ENCODE peak calls at places on chromosomes 6 and 20, in nine cellular contexts. Q is ovary, W is breast epithelium, L is erythroblast, O is IMR-90, C is heart left ventricle, Z is A549, T is H54, N is GM12892. M is an unnamed sample.

GRCh38 chr6:84979541-84979940 is 215.1 kb upstream of the TBX18 start:
- DNase-seq in O (no peak), Z (no peak), L (no peak), T (no peak), W (no peak), C (no peak), Q (no peak), N (no peak), M (no peak)

GRCh38 chr20:57659131-57659788 is 39.0 kb upstream of the ZBP1 start:
- DNase-seq in L (no peak), T (no peak), N (peak; percentile 23), Q (peak; percentile 16), O (no peak), C (peak; percentile 2), Z (no peak), W (peak; percentile 7), M (peak; percentile 13)

GRCh38 chr6:119262612-119263011 is 86.9 kb downstream of the MAN1A1 start:
- DNase-seq in C (no peak), T (no peak), Z (no peak), Q (no peak), L (no peak), O (no peak), N (no peak), W (no peak), M (no peak)

GRCh38 chr6:139540276-139540675 is 165.8 kb upstream of the CITED2 start:
- DNase-seq in Z (no peak), Q (no peak), C (no peak), O (peak; percentile 77), N (no peak), L (no peak), W (no peak), T (no peak), M (peak; percentile 87)

GRCh38 chr6:41706876-41707564 is 28.4 kb downstream of the TFEB start:
- DNase-seq in C (no peak), Q (no peak), Z (no peak), O (peak; percentile 53), L (no peak), W (no peak), T (no peak), N (no peak), M (peak; percentile 93)

GRCh38 chr20:3843490-3843889 is 3.1 kb upstream of the MAVS start:
- DNase-seq in W (no peak), N (no peak), C (no peak), Z (peak; percentile 87), L (peak; percentile 94), O (peak; percentile 84), T (peak; percentile 87), Q (no peak), M (no peak)

GRCh38 chr6:159941286-159942113 is 27.4 kb upstream of the IGF2R start:
- DNase-seq in L (peak; percentile 28), Q (no peak), O (peak; percentile 57), Z (peak; percentile 4), C (no peak), T (no peak), W (no peak), N (no peak), M (no peak)

GRCh38 chr6:22330941-22331340 is 34.1 kb upstream of the PRL start:
- DNase-seq in L (no peak), Q (no peak), C (no peak), N (no peak), O (no peak), W (no peak), Z (no peak), T (no peak), M (no peak)

GRCh38 chr20:40754372-40754943 is 65.4 kb upstream of the MAFB start:
- DNase-seq in Q (peak; percentile 31), C (peak; percentile 67), N (no peak), L (no peak), Z (no peak), O (no peak), T (no peak), W (no peak), M (no peak)

GRCh38 chr6:69138893-69139494 is 503.9 kb downstream of the ADGRB3 start:
- DNase-seq in L (no peak), N (no peak), O (no peak), Z (no peak), C (peak; percentile 20), W (peak; percentile 27), T (no peak), Q (no peak), M (no peak)

GRCh38 chr6:37585523-37585905 is 85.8 kb upstream of the CCDC167 start:
- DNase-seq in W (no peak), Q (no peak), Z (no peak), T (no peak), L (no peak), O (peak; percentile 37), C (no peak), N (no peak), M (no peak)

DNA sequence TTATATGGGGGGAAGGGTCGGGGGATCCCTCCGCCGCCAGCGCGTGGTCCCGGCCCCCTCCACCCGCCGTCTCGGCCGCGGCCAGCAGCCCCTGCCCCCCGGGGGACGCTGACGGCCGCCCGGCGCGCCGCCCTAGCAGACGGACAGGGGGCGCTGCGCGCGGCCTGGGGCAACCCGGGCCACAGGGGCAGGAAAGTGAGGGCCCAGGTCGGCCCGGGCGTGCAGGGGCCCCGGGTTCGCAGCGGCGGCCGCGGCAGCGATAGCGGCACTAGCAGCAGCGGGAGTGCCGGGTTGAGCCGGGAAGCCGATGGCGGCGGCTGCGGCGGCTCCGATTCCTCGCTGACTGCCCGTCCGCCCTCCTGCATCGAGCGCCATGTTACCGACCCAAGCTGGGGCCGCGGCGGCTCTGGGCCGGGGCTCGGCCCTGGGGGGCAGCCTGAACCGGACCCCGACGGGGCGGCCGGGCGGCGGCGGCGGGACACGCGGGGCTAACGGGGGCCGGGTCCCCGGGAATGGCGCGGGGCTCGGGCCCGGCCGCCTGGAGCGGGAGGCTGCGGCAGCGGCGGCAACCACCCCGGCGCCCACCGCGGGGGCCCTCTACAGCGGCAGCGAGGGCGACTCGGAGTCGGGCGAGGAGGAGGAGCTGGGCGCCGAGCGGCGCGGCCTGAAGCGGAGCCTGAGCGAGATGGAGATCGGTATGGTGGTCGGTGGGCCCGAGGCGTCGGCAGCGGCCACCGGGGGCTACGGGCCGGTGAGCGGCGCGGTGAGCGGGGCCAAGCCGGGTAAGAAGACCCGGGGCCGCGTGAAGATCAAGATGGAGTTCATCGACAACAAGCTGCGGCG is 436 bp downstream of the SRF start:
- DNase-seq in C (no peak), W (no peak), Q (peak; percentile 63), N (no peak), Z (peak; percentile 75), T (peak; percentile 90), O (no peak), L (peak; percentile 81), M (peak; percentile 90)
- TF ChIP-seq POLR2A in C (peak; percentile 81), W (no peak), Q (peak; percentile 66), N (peak; percentile 66), Z (peak; percentile 58), T (peak; percentile 47), O (peak; percentile 12), L (peak; percentile 72), M (no peak)

DNA sequence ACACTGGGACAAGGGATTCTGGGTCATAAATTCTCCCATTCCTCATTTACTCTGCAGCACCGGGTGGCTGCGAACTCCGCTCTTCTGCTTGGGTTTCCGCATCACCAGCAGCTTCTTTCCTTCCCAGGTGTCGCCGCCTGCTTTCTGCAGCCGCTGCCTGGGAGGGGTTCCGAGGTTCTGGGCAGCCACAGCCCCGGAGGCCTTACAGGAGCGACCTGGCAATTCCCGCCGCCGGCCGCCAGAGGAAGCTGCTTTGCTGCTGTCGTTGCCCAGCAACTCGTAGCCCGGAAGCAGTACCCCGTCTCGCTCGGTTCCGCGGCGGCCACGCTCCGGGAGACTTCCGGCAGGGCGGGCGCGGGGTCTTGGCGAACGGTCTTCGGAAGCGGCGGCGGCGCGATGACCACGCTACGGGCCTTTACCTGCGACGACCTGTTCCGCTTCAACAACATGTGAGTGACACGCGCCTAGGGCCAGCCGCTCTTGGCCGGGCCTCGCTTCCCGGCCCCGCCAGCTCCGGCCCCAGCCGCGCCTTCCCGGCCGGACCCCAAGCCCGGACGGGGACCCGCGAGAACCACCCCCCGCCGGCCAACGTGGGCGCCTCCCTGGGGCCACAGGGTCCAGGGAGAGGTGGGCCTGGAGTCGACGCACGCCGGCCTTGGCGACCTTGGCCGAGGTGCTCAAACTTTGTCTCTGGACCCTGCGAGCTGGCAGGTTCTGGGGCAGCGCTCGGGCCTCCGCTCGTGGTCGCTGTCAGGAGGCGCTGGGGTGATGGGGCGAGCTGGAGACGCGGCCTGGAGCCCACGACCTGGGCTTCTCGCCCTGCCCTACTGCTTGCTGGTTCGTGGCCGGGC is at the start of gene NAA20:
- DNase-seq in L (peak; percentile 94), N (peak; percentile 89), Q (peak; percentile 92), C (peak; percentile 95), W (peak; percentile 89), T (peak; percentile 96), Z (peak; percentile 98), O (peak; percentile 90), M (peak; percentile 91)
- TF ChIP-seq POLR2A in L (peak; percentile 65), N (peak; percentile 59), Q (no peak), C (peak; percentile 49), W (peak; percentile 27), T (peak; percentile 77), Z (peak; percentile 62), O (no peak), M (no peak)

GRCh38 chr6:79518850-79519249 is 18.4 kb downstream of the LCA5 start:
- DNase-seq in Q (no peak), T (no peak), L (peak; percentile 20), O (no peak), W (no peak), C (no peak), N (no peak), Z (no peak), M (no peak)
- TF ChIP-seq POLR2A in Q (no peak), T (no peak), L (peak; percentile 38), O (no peak), W (no peak), C (no peak), N (no peak), Z (no peak), M (no peak)

DNA sequence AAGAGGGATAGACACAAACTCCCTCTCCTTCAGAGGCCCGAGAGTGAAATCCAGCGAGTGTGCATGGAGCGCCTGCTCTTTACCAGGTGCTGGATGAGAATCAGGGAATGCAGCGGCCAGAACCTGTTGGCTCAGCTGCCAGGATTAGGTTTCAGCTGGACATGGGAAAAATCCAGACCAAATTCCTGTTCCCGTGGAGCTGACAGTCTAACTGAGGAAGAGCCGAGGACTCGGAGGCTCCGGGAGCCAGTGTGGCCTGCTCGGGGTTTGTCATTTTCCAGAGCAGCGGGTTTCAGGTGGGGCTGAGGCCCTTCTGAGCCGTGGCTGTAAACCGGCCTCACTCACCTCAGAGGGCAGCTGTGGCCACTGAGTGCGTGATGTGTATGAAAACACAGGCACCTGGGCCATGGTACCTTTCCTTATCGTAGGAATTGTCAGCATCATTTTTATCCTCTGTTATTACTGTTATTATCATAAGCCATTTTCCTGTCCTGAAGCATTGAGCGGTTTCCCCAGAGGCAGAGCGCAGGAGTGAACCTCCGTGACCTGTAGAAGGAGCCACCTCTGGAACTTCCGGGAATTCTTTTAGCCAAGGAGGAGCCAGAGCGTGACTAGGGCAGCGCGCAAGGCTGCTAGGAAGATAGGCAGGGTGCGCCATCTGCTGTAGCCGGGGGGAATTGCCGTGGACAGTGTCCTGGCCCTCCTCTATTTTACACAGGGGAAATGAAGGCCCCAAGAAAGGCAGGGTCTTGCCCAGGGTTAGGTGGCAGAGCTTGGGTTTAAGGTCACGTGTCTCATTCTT is 27.3 kb downstream of the PKIG start:
- DNase-seq in Z (peak; percentile 95), Q (peak; percentile 92), C (peak; percentile 88), W (peak; percentile 86), T (peak; percentile 93), O (peak; percentile 78), L (peak; percentile 90), N (peak; percentile 59), M (peak; percentile 98)
- TF ChIP-seq POLR2A in Z (peak; percentile 39), Q (no peak), C (no peak), W (no peak), T (no peak), O (peak; percentile 64), L (no peak), N (no peak), M (no peak)

GRCh38 chr6:105042648-105043047 is 85.7 kb downstream of the LIN28B start:
- DNase-seq in O (no peak), T (no peak), Z (no peak), Q (no peak), C (no peak), W (no peak), L (no peak), N (no peak), M (no peak)
- TF ChIP-seq POLR2A in O (no peak), T (no peak), Z (no peak), Q (no peak), C (no peak), W (no peak), L (no peak), N (no peak), M (no peak)